ENCODE peak calls at places on chromosomes 4 and X, in nine cellular contexts. One of them, this sample, is unnamed.

GRCh38 chr4:122914938-122915337 is 7.5 kb downstream of the NUDT6 start:
- DNase-seq in body of pancreas: no peak
- DNase-seq in cardiac muscle cell: peak; percentile 47
- DNase-seq in lower lobe of right lung: no peak
- DNase-seq in osteoblast: peak; percentile 75
- DNase-seq in left ventricle myocardium inferior: no peak
- DNase-seq in HepG2: no peak
- DNase-seq in heart right ventricle: no peak
- DNase-seq in pancreas: no peak
- DNase-seq in this sample: no peak

GRCh38 chrX:40094041-40094899 is 3.5 kb downstream of the BCOR start:
- DNase-seq in osteoblast: peak; percentile 91
- DNase-seq in body of pancreas: no peak
- DNase-seq in pancreas: no peak
- DNase-seq in left ventricle myocardium inferior: peak; percentile 69
- DNase-seq in HepG2: no peak
- DNase-seq in heart right ventricle: peak; percentile 66
- DNase-seq in lower lobe of right lung: peak; percentile 62
- DNase-seq in cardiac muscle cell: peak; percentile 53
- DNase-seq in this sample: peak; percentile 51

GRCh38 chrX:9724711-9725110 is 40.9 kb downstream of the GPR143 start:
- DNase-seq in pancreas: no peak
- DNase-seq in body of pancreas: no peak
- DNase-seq in osteoblast: no peak
- DNase-seq in heart right ventricle: no peak
- DNase-seq in HepG2: no peak
- DNase-seq in cardiac muscle cell: peak; percentile 33
- DNase-seq in left ventricle myocardium inferior: no peak
- DNase-seq in lower lobe of right lung: no peak
- DNase-seq in this sample: no peak

GRCh38 chr4:41146716-41147506 is 67.4 kb downstream of the APBB2 start:
- DNase-seq in heart right ventricle: no peak
- DNase-seq in left ventricle myocardium inferior: no peak
- DNase-seq in pancreas: no peak
- DNase-seq in osteoblast: peak; percentile 62
- DNase-seq in lower lobe of right lung: no peak
- DNase-seq in cardiac muscle cell: peak; percentile 46
- DNase-seq in HepG2: no peak
- DNase-seq in body of pancreas: no peak
- DNase-seq in this sample: no peak

GRCh38 chr4:101104264-101105052 is 242.9 kb downstream of the PPP3CA start:
- DNase-seq in HepG2: no peak
- DNase-seq in cardiac muscle cell: no peak
- DNase-seq in osteoblast: no peak
- DNase-seq in lower lobe of right lung: no peak
- DNase-seq in body of pancreas: no peak
- DNase-seq in pancreas: no peak
- DNase-seq in heart right ventricle: no peak
- DNase-seq in left ventricle myocardium inferior: no peak
- DNase-seq in this sample: no peak

GRCh38 chr4:146049802-146050201 is 111.2 kb upstream of the ZNF827 start:
- DNase-seq in HepG2: no peak
- DNase-seq in body of pancreas: no peak
- DNase-seq in osteoblast: no peak
- DNase-seq in lower lobe of right lung: no peak
- DNase-seq in cardiac muscle cell: no peak
- DNase-seq in left ventricle myocardium inferior: no peak
- DNase-seq in heart right ventricle: no peak
- DNase-seq in pancreas: no peak
- DNase-seq in this sample: no peak

GRCh38 chr4:155402941-155403340 is 26.2 kb upstream of the MAP9 start:
- DNase-seq in cardiac muscle cell: peak; percentile 12
- DNase-seq in pancreas: no peak
- DNase-seq in heart right ventricle: no peak
- DNase-seq in osteoblast: peak; percentile 44
- DNase-seq in HepG2: no peak
- DNase-seq in body of pancreas: no peak
- DNase-seq in left ventricle myocardium inferior: no peak
- DNase-seq in lower lobe of right lung: no peak
- DNase-seq in this sample: no peak

GRCh38 chr4:185640809-185641675 is 105.7 kb upstream of the PDLIM3 start:
- DNase-seq in pancreas: no peak
- DNase-seq in heart right ventricle: no peak
- DNase-seq in cardiac muscle cell: peak; percentile 88
- DNase-seq in osteoblast: peak; percentile 88
- DNase-seq in lower lobe of right lung: no peak
- DNase-seq in left ventricle myocardium inferior: no peak
- DNase-seq in body of pancreas: no peak
- DNase-seq in HepG2: peak; percentile 76
- DNase-seq in this sample: peak; percentile 35

GRCh38 chr4:99062120-99062519 is 26.5 kb downstream of the ADH5 start:
- DNase-seq in heart right ventricle: no peak
- DNase-seq in lower lobe of right lung: no peak
- DNase-seq in body of pancreas: no peak
- DNase-seq in pancreas: no peak
- DNase-seq in cardiac muscle cell: no peak
- DNase-seq in left ventricle myocardium inferior: no peak
- DNase-seq in HepG2: no peak
- DNase-seq in osteoblast: no peak
- DNase-seq in this sample: no peak

GRCh38 chr4:7338876-7339623 is 95.7 kb downstream of the PSAPL1 start:
- DNase-seq in cardiac muscle cell: no peak
- DNase-seq in body of pancreas: no peak
- DNase-seq in pancreas: no peak
- DNase-seq in osteoblast: peak; percentile 71
- DNase-seq in HepG2: no peak
- DNase-seq in lower lobe of right lung: peak; percentile 35
- DNase-seq in left ventricle myocardium inferior: peak; percentile 5
- DNase-seq in heart right ventricle: no peak
- DNase-seq in this sample: no peak

GRCh38 chr4:28007693-28008092 is 1147.1 kb downstream of the STIM2 start:
- DNase-seq in heart right ventricle: no peak
- DNase-seq in osteoblast: no peak
- DNase-seq in cardiac muscle cell: no peak
- DNase-seq in HepG2: no peak
- DNase-seq in body of pancreas: no peak
- DNase-seq in left ventricle myocardium inferior: no peak
- DNase-seq in pancreas: no peak
- DNase-seq in lower lobe of right lung: no peak
- DNase-seq in this sample: no peak

GRCh38 chr4:174553828-174554227 is 31.5 kb upstream of the HPGD start:
- DNase-seq in body of pancreas: no peak
- DNase-seq in osteoblast: no peak
- DNase-seq in pancreas: no peak
- DNase-seq in HepG2: no peak
- DNase-seq in cardiac muscle cell: peak; percentile 29
- DNase-seq in lower lobe of right lung: no peak
- DNase-seq in left ventricle myocardium inferior: no peak
- DNase-seq in heart right ventricle: no peak
- DNase-seq in this sample: no peak

GRCh38 chr4:81828991-81829390 is 357.3 kb upstream of the RASGEF1B start:
- DNase-seq in body of pancreas: peak; percentile 25
- DNase-seq in heart right ventricle: peak; percentile 52
- DNase-seq in left ventricle myocardium inferior: peak; percentile 63
- DNase-seq in osteoblast: no peak
- DNase-seq in HepG2: no peak
- DNase-seq in lower lobe of right lung: no peak
- DNase-seq in pancreas: peak; percentile 35
- DNase-seq in cardiac muscle cell: peak; percentile 4
- DNase-seq in this sample: no peak

GRCh38 chrX:115400960-115401359 is 111.4 kb downstream of the LUZP4 start:
- DNase-seq in HepG2: no peak
- DNase-seq in osteoblast: no peak
- DNase-seq in left ventricle myocardium inferior: no peak
- DNase-seq in pancreas: no peak
- DNase-seq in cardiac muscle cell: no peak
- DNase-seq in lower lobe of right lung: no peak
- DNase-seq in body of pancreas: no peak
- DNase-seq in heart right ventricle: no peak
- DNase-seq in this sample: no peak

DNA sequence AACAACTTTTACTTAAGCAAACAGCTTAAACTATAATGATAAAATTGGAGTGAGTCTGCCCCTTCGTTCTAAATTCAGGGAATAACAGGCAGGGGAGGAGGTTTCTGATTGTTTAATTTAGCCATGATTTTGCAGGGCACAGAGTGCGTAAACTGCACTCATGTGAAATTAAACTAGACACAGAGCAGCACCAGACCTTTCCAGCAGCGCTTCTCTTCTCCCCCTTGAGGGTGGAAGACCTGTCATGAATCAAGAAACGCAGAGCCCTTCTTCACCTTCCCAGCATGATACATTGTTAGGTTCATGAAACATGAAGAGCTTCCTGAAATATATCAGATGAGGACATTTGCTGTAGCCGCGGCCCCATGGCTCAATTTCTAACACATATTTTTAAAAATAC is 63.1 kb downstream of the FAM114A1 start:
- DNase-seq in HepG2: no peak
- DNase-seq in pancreas: no peak
- DNase-seq in osteoblast: no peak
- DNase-seq in lower lobe of right lung: no peak
- DNase-seq in cardiac muscle cell: no peak
- DNase-seq in left ventricle myocardium inferior: no peak
- DNase-seq in body of pancreas: no peak
- DNase-seq in heart right ventricle: no peak
- DNase-seq in this sample: no peak
- H3K36me3 ChIP-seq in HepG2: peaks cover 74% of the 10 kb centered on the region
- H3K36me3 ChIP-seq in pancreas: peaks cover 7% of the 10 kb centered on the region
- H3K36me3 ChIP-seq in osteoblast: peaks cover 94% of the 10 kb centered on the region
- H3K36me3 ChIP-seq in lower lobe of right lung: peaks cover 96% of the 10 kb centered on the region
- H3K36me3 ChIP-seq in cardiac muscle cell: peaks cover 12% of the 10 kb centered on the region
- H3K36me3 ChIP-seq in left ventricle myocardium inferior: peaks cover 80% of the 10 kb centered on the region
- H3K36me3 ChIP-seq in body of pancreas: no peaks in the 10 kb centered on the region
- H3K36me3 ChIP-seq in heart right ventricle: peaks cover 52% of the 10 kb centered on the region
- H3K36me3 ChIP-seq in this sample: no peaks in the 10 kb centered on the region

GRCh38 chr4:173538148-173538902 is 8.3 kb upstream of the HAND2 start:
- DNase-seq in cardiac muscle cell: peak; percentile 50
- DNase-seq in left ventricle myocardium inferior: peak; percentile 74
- DNase-seq in pancreas: peak; percentile 28
- DNase-seq in lower lobe of right lung: no peak
- DNase-seq in heart right ventricle: peak; percentile 74
- DNase-seq in HepG2: no peak
- DNase-seq in body of pancreas: no peak
- DNase-seq in osteoblast: peak; percentile 74
- DNase-seq in this sample: peak; percentile 66
- TF ChIP-seq CTCF in cardiac muscle cell: no peak
- TF ChIP-seq CTCF in left ventricle myocardium inferior: no peak
- TF ChIP-seq CTCF in pancreas: no peak
- TF ChIP-seq CTCF in lower lobe of right lung: no peak
- TF ChIP-seq CTCF in heart right ventricle: no peak
- TF ChIP-seq CTCF in HepG2: no peak
- TF ChIP-seq CTCF in body of pancreas: no peak
- TF ChIP-seq CTCF in osteoblast: no peak
- TF ChIP-seq CTCF in this sample: no peak

DNA sequence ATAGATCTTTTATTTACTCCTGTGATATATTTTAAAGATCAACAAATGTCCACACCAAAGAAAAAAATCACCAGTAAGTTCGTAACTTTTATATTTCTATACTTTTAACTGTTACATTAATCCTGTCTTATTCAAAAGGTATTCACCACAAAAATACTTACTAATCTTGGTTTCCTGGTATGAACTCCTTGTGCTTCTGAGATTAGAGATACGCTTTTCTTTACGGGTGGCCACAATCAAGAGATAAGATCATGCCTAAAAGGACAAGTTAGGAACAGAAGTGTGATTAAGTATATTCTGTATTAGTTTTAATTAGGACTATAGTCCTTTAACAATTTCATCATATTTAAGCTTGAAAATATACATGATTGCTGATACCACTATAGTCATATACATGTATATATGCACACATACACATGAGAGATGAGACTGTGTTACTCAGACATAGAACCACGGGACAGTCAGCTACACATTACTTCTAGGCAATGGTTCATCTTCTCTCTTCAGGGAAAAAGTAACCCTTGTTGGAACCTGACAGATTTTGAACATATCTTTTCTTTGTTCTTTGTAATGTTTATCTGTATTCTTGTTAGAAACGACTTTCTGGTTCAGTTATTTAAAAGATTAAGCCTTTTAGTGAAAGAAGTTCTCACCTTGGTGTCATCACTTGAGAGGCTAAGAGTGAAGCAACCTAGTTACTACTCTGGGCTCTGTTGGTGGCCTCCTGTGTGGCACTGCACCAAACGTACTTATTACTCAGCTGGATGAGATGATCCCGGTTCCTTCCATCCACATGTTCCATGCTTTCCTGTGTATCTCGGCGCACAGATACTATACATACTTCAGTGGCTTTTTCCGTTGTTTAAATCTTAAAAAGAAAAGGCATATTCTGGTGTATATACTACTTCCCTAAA is 146.1 kb downstream of the CBR4 start:
- DNase-seq in osteoblast: no peak
- DNase-seq in pancreas: no peak
- DNase-seq in cardiac muscle cell: no peak
- DNase-seq in HepG2: no peak
- DNase-seq in left ventricle myocardium inferior: no peak
- DNase-seq in body of pancreas: no peak
- DNase-seq in heart right ventricle: no peak
- DNase-seq in lower lobe of right lung: no peak
- DNase-seq in this sample: no peak
- H3K4me1 ChIP-seq in osteoblast: peaks cover 74% of the 10 kb centered on the region
- H3K4me1 ChIP-seq in pancreas: no peaks in the 10 kb centered on the region
- H3K4me1 ChIP-seq in cardiac muscle cell: peaks cover 7% of the 10 kb centered on the region
- H3K4me1 ChIP-seq in HepG2: no peaks in the 10 kb centered on the region
- H3K4me1 ChIP-seq in left ventricle myocardium inferior: peaks cover 95% of the 10 kb centered on the region
- H3K4me1 ChIP-seq in body of pancreas: no peaks in the 10 kb centered on the region
- H3K4me1 ChIP-seq in heart right ventricle: peaks cover 44% of the 10 kb centered on the region
- H3K4me1 ChIP-seq in lower lobe of right lung: peaks cover 18% of the 10 kb centered on the region
- H3K4me1 ChIP-seq in this sample: no peaks in the 10 kb centered on the region

GRCh38 chr4:186688150-186688943 is 35.3 kb downstream of the FAT1 start:
- DNase-seq in cardiac muscle cell: no peak
- DNase-seq in heart right ventricle: no peak
- DNase-seq in osteoblast: no peak
- DNase-seq in left ventricle myocardium inferior: no peak
- DNase-seq in HepG2: peak; percentile 53
- DNase-seq in lower lobe of right lung: no peak
- DNase-seq in pancreas: no peak
- DNase-seq in body of pancreas: no peak
- DNase-seq in this sample: no peak

GRCh38 chr4:186689476-186689875 is 34.2 kb downstream of the FAT1 start:
- DNase-seq in HepG2: no peak
- DNase-seq in left ventricle myocardium inferior: no peak
- DNase-seq in osteoblast: no peak
- DNase-seq in pancreas: no peak
- DNase-seq in cardiac muscle cell: no peak
- DNase-seq in heart right ventricle: no peak
- DNase-seq in body of pancreas: peak; percentile 23
- DNase-seq in lower lobe of right lung: peak; percentile 60
- DNase-seq in this sample: no peak

GRCh38 chr4:186685744-186686143 is 37.9 kb downstream of the FAT1 start:
- DNase-seq in lower lobe of right lung: no peak
- DNase-seq in pancreas: no peak
- DNase-seq in cardiac muscle cell: peak; percentile 84
- DNase-seq in HepG2: peak; percentile 95
- DNase-seq in heart right ventricle: no peak
- DNase-seq in osteoblast: no peak
- DNase-seq in left ventricle myocardium inferior: no peak
- DNase-seq in body of pancreas: no peak
- DNase-seq in this sample: no peak

GRCh38 chr4:186684889-186685309 is 38.8 kb downstream of the FAT1 start:
- DNase-seq in cardiac muscle cell: no peak
- DNase-seq in pancreas: no peak
- DNase-seq in HepG2: peak; percentile 93
- DNase-seq in heart right ventricle: no peak
- DNase-seq in lower lobe of right lung: no peak
- DNase-seq in osteoblast: no peak
- DNase-seq in body of pancreas: no peak
- DNase-seq in left ventricle myocardium inferior: no peak
- DNase-seq in this sample: no peak

GRCh38 chr4:186687263-186687662 is 36.4 kb downstream of the FAT1 start:
- DNase-seq in osteoblast: no peak
- DNase-seq in left ventricle myocardium inferior: no peak
- DNase-seq in cardiac muscle cell: no peak
- DNase-seq in lower lobe of right lung: no peak
- DNase-seq in HepG2: no peak
- DNase-seq in body of pancreas: no peak
- DNase-seq in heart right ventricle: no peak
- DNase-seq in pancreas: no peak
- DNase-seq in this sample: no peak
- H3K36me3 ChIP-seq in osteoblast: peaks cover 19% of the 10 kb centered on the region
- H3K36me3 ChIP-seq in left ventricle myocardium inferior: no peaks in the 10 kb centered on the region
- H3K36me3 ChIP-seq in cardiac muscle cell: no peaks in the 10 kb centered on the region
- H3K36me3 ChIP-seq in lower lobe of right lung: no peaks in the 10 kb centered on the region
- H3K36me3 ChIP-seq in HepG2: peaks cover 18% of the 10 kb centered on the region
- H3K36me3 ChIP-seq in body of pancreas: no peaks in the 10 kb centered on the region
- H3K36me3 ChIP-seq in heart right ventricle: no peaks in the 10 kb centered on the region
- H3K36me3 ChIP-seq in pancreas: no peaks in the 10 kb centered on the region
- H3K36me3 ChIP-seq in this sample: no peaks in the 10 kb centered on the region

This sample was measured in BE2C.